ENCODE peak calls at places on chromosomes 4 and X, in four cellular contexts. R is astrocyte of the spinal cord, C is COR-L47, K is fibroblast of pulmonary artery. S is an unnamed sample.

GRCh38 chrX:71622347-71623104 is 4.2 kb upstream of the CXCR3 start:
- DNase-seq in R (peak), K (peak), C (no peak), S (peak)

GRCh38 chr4:15239866-15240265 is 188.0 kb upstream of the C1QTNF7 start:
- DNase-seq in R (peak), K (peak), C (no peak), S (peak)

GRCh38 chr4:118047043-118047442 is 12.8 kb downstream of the NDST3 start:
- DNase-seq in K (no peak), C (no peak), R (no peak), S (peak)

GRCh38 chrX:49043987-49044281 is 777 bp upstream of the TFE3 start:
- DNase-seq in R (no peak), C (no peak), K (no peak), S (no peak)

GRCh38 chr4:186792994-186793393 is 69.3 kb upstream of the FAT1 start:
- DNase-seq in K (peak), R (peak), C (no peak), S (peak)

GRCh38 chr4:169657470-169658107 is 37.2 kb downstream of the CLCN3 start:
- DNase-seq in R (no peak), K (no peak), C (no peak), S (no peak)

GRCh38 chr4:109672173-109672572 is 31.1 kb downstream of the CASP6 start:
- DNase-seq in C (no peak), K (peak), R (no peak), S (no peak)

GRCh38 chrX:56764153-56764974 is 35.3 kb downstream of the NBDY start:
- DNase-seq in R (peak), C (no peak), K (peak), S (peak)

GRCh38 chr4:74228691-74229640 is 71.0 kb downstream of the MTHFD2L start:
- DNase-seq in K (peak), C (peak), R (peak), S (peak)

GRCh38 chrX:65926095-65927019 is 113.5 kb downstream of the VSIG4 start:
- DNase-seq in C (no peak), R (no peak), K (no peak), S (no peak)

GRCh38 chr4:73729534-73730165 is 10.7 kb upstream of the CXCL8 start:
- DNase-seq in C (peak), R (peak), K (peak), S (peak)

GRCh38 chrX:13123857-13124345 is 79.5 kb upstream of the FAM9C start:
- DNase-seq in R (peak), C (no peak), K (peak), S (peak)

GRCh38 chr4:75886104-75886503 is 16.1 kb downstream of the PPEF2 start:
- DNase-seq in R (no peak), K (no peak), C (no peak), S (no peak)

GRCh38 chr4:66767442-66767841 is 777.9 kb downstream of the CENPC start:
- DNase-seq in R (no peak), K (no peak), C (no peak), S (no peak)

GRCh38 chr4:184400891-184401290 is 73.5 kb downstream of the IRF2 start:
- DNase-seq in C (no peak), R (no peak), K (no peak), S (no peak)

GRCh38 chrX:84186603-84187358 is 1.2 kb downstream of the RPS6KA6 start:
- DNase-seq in R (no peak), K (no peak), C (no peak), S (no peak)

GRCh38 chrX:46569621-46570020 is 3.9 kb upstream of the CHST7 start:
- DNase-seq in K (no peak), C (no peak), R (no peak), S (no peak)

GRCh38 chrX:77742788-77743476 is 43.1 kb downstream of the ATRX start:
- DNase-seq in C (no peak), R (no peak), K (no peak), S (no peak)

GRCh38 chrX:20217279-20217678 is 49.4 kb downstream of the RPS6KA3 start:
- DNase-seq in K (peak), R (peak), C (peak), S (peak)

GRCh38 chr4:41176357-41176756 is 38.0 kb downstream of the APBB2 start:
- DNase-seq in K (peak), R (peak), C (no peak), S (peak)

GRCh38 chr4:9898596-9899345 is 117.3 kb downstream of the DRD5 start:
- DNase-seq in R (no peak), C (no peak), K (peak), S (peak)

GRCh38 chrX:130268500-130269170 is at the start of gene ZNF280C:
- DNase-seq in K (peak), R (peak), C (peak), S (peak)

GRCh38 chr4:4890574-4891260 is 31.3 kb downstream of the MSX1 start:
- DNase-seq in R (no peak), K (no peak), C (no peak), S (no peak)

GRCh38 chr4:125735107-125735506 is 420.4 kb downstream of the FAT4 start:
- DNase-seq in K (peak), R (peak), C (no peak), S (peak)

GRCh38 chr4:149605601-149606378 is 209.9 kb downstream of the IQCM start:
- DNase-seq in C (no peak), R (peak), K (peak), S (no peak)

GRCh38 chr4:118765399-118765798 is 70.5 kb downstream of the SEC24D start:
- DNase-seq in R (peak), K (peak), C (no peak), S (peak)

GRCh38 chrX:72436010-72436409 is 130.3 kb upstream of the CITED1 start:
- DNase-seq in C (no peak), R (no peak), K (no peak), S (no peak)

GRCh38 chrX:110042521-110042920 is 39.6 kb downstream of the TMEM164 start:
- DNase-seq in R (no peak), C (no peak), K (peak), S (no peak)

GRCh38 chr4:54942735-54943134 is 182.7 kb downstream of the KDR start:
- DNase-seq in C (no peak), K (peak), R (no peak), S (no peak)

GRCh38 chr4:169906104-169906503 is 120.1 kb downstream of the MFAP3L start:
- DNase-seq in K (no peak), R (no peak), C (no peak), S (no peak)

GRCh38 chrX:42770566-42770965 is 7.4 kb downstream of the PPP1R2C start:
- DNase-seq in K (no peak), R (no peak), C (no peak), S (no peak)

GRCh38 chr4:122045533-122045932 is 93.7 kb upstream of the TRPC3 start:
- DNase-seq in K (peak), C (peak), R (peak), S (peak)

GRCh38 chr4:176207839-176208238 is 12.5 kb upstream of the SPATA4 start:
- DNase-seq in C (no peak), R (no peak), K (no peak), S (no peak)

GRCh38 chr4:16168144-16168543 is 58.1 kb downstream of the TAPT1 start:
- DNase-seq in K (no peak), C (no peak), R (no peak), S (no peak)

GRCh38 chr4:150909116-150909515 is 106.0 kb downstream of the LRBA start:
- DNase-seq in K (no peak), R (no peak), C (no peak), S (peak)

GRCh38 chrX:146973283-146973682 is 158.7 kb upstream of the CXorf51A start:
- DNase-seq in R (no peak), K (no peak), C (no peak), S (no peak)

GRCh38 chrX:69133561-69134542 is 31.4 kb downstream of the PJA1 start:
- DNase-seq in R (peak), K (peak), C (no peak), S (peak)

GRCh38 chr4:183636923-183637322 is 22.1 kb downstream of the RWDD4 start:
- DNase-seq in C (no peak), R (peak), K (no peak), S (no peak)

S was measured in RPMI7951.